ENCODE peak calls at places on chromosomes 16 and 17, in nine cellular contexts. M, Q, A, N, X, Y, R, V and O are unnamed samples.

GRCh38 chr17:15233022-15233805 is 31.9 kb downstream of the PMP22 start:
- DNase-seq in Y (peak; percentile 68), Q (peak; percentile 75), A (peak; percentile 42), R (no peak), V (no peak), X (no peak), M (no peak), N (no peak), O (peak; percentile 34)

GRCh38 chr16:56869513-56870270 is 4.7 kb downstream of the SLC12A3 start:
- DNase-seq in A (peak; percentile 26), R (no peak), Q (peak; percentile 53), X (no peak), N (peak; percentile 60), V (no peak), Y (peak; percentile 57), M (no peak), O (peak; percentile 45)

GRCh38 chr17:30336369-30337171 is 2.7 kb upstream of the TMIGD1 start:
- DNase-seq in R (peak; percentile 53), Q (peak; percentile 44), N (peak; percentile 78), V (peak; percentile 52), X (peak; percentile 88), Y (peak; percentile 78), A (peak; percentile 60), M (no peak), O (peak; percentile 89)

GRCh38 chr16:69435977-69436729 is 11.7 kb downstream of the CYB5B start:
- DNase-seq in Y (no peak), N (no peak), R (no peak), Q (no peak), A (no peak), X (no peak), V (no peak), M (no peak), O (peak; percentile 26)

GRCh38 chr17:54948380-54948779 is 20.1 kb downstream of the COX11 start:
- DNase-seq in Y (peak; percentile 52), N (no peak), A (peak; percentile 58), M (no peak), R (no peak), X (no peak), V (no peak), Q (peak; percentile 64), O (peak; percentile 86)

GRCh38 chr17:36529121-36529520 is 5.5 kb downstream of the MYO19 start:
- DNase-seq in N (no peak), V (no peak), Q (no peak), A (peak; percentile 16), Y (peak; percentile 47), R (no peak), X (no peak), M (no peak), O (peak; percentile 40)

GRCh38 chr16:57899771-57900661 is 70.9 kb downstream of the CNGB1 start:
- DNase-seq in M (no peak), V (peak; percentile 78), R (peak; percentile 57), X (peak; percentile 36), A (peak; percentile 82), N (peak; percentile 83), Q (peak; percentile 86), Y (peak; percentile 73), O (peak; percentile 58)

GRCh38 chr17:30323895-30324319 is 9.9 kb downstream of the TMIGD1 start:
- DNase-seq in Q (peak; percentile 19), R (peak; percentile 18), X (no peak), M (no peak), N (peak; percentile 41), V (peak; percentile 50), Y (peak; percentile 84), A (peak; percentile 84), O (peak; percentile 84)

GRCh38 chr16:50024684-50025543 is at the start of gene CNEP1R1:
- DNase-seq in N (peak; percentile 95), V (peak; percentile 87), R (peak; percentile 89), Y (peak; percentile 96), Q (peak; percentile 97), A (peak; percentile 98), M (peak; percentile 80), X (peak; percentile 92), O (peak; percentile 92)

GRCh38 chr16:77885596-77886295 is 97.4 kb downstream of the VAT1L start:
- DNase-seq in V (no peak), A (no peak), Q (no peak), R (no peak), M (no peak), X (no peak), Y (no peak), N (no peak), O (no peak)

GRCh38 chr16:2496223-2497115 is 17.3 kb upstream of the ATP6V0C start:
- DNase-seq in M (no peak), X (no peak), Q (no peak), N (no peak), R (no peak), V (no peak), Y (no peak), A (no peak), O (no peak)

GRCh38 chr16:21083729-21084268 is 66.8 kb downstream of the DNAH3 start:
- DNase-seq in M (no peak), A (peak; percentile 78), X (peak; percentile 17), N (peak; percentile 69), Y (peak; percentile 70), Q (peak; percentile 37), V (peak; percentile 44), R (peak; percentile 30), O (peak; percentile 22)

GRCh38 chr16:27245276-27246231 is 23.0 kb downstream of the NSMCE1 start:
- DNase-seq in Y (peak; percentile 63), R (peak; percentile 61), X (no peak), M (no peak), V (no peak), N (no peak), A (peak; percentile 85), Q (peak; percentile 53), O (no peak)

GRCh38 chr17:27478901-27479531 is 22.8 kb downstream of the KSR1 start:
- DNase-seq in V (no peak), M (no peak), X (peak; percentile 60), Y (no peak), A (no peak), R (no peak), N (no peak), Q (no peak), O (no peak)

GRCh38 chr17:16406742-16407674 is 8.4 kb upstream of the TRPV2 start:
- DNase-seq in Q (no peak), N (no peak), V (no peak), M (no peak), R (no peak), X (no peak), Y (no peak), A (peak; percentile 35), O (no peak)

GRCh38 chr17:41343031-41343430 is 7.6 kb downstream of the KRT33A start:
- DNase-seq in V (no peak), M (no peak), A (no peak), Y (no peak), X (no peak), R (no peak), Q (no peak), N (no peak), O (no peak)

GRCh38 chr17:34519286-34519685 is 60.1 kb upstream of the TMEM132E start:
- DNase-seq in V (no peak), M (no peak), N (peak; percentile 27), R (no peak), A (peak; percentile 4), X (no peak), Q (no peak), Y (no peak), O (no peak)

GRCh38 chr16:14172200-14172805 is 101.2 kb downstream of the MRTFB start:
- DNase-seq in M (no peak), N (no peak), A (peak; percentile 74), Q (peak; percentile 18), Y (peak; percentile 46), V (no peak), R (no peak), X (no peak), O (no peak)

GRCh38 chr16:10871157-10871991 is 5.6 kb upstream of the CIITA start:
- DNase-seq in R (peak; percentile 50), Y (peak; percentile 81), X (no peak), N (peak; percentile 83), A (peak; percentile 72), V (no peak), M (no peak), Q (peak; percentile 74), O (peak; percentile 66)